ENCODE peak calls at places on chromosomes 3 and 15, in seven cellular contexts. N, Z, E, X, M, L and I are unnamed samples.

GRCh38 chr3:153967260-153967659 is 153.9 kb upstream of the ARHGEF26 start:
- DNase-seq in N (no peak), M (no peak), Z (no peak), X (no peak), E (no peak), L (no peak), I (no peak)

GRCh38 chr15:51869074-51869425 is 39.6 kb downstream of the TMOD3 start:
- DNase-seq in X (no peak), E (peak; percentile 90), M (no peak), N (no peak), Z (no peak), L (no peak), I (no peak)

GRCh38 chr3:143277531-143277930 is 158.0 kb downstream of the CHST2 start:
- DNase-seq in M (no peak), E (no peak), L (no peak), Z (no peak), N (no peak), X (no peak), I (no peak)

GRCh38 chr3:50167782-50168317 is 12.7 kb downstream of the SEMA3F start:
- DNase-seq in N (no peak), E (no peak), M (no peak), X (no peak), Z (no peak), L (no peak), I (no peak)

GRCh38 chr15:37765809-37766208 is 168.6 kb upstream of the TMCO5A start:
- DNase-seq in X (no peak), M (no peak), Z (no peak), E (peak; percentile 1), L (no peak), N (no peak), I (no peak)

GRCh38 chr15:71780349-71780976 is 29.9 kb upstream of the NR2E3 start:
- DNase-seq in Z (peak; percentile 14), L (no peak), N (no peak), M (peak; percentile 43), X (peak; percentile 71), E (peak; percentile 19), I (peak; percentile 16)

GRCh38 chr3:194705761-194706160 is 20.1 kb downstream of the FAM43A start:
- DNase-seq in M (no peak), N (no peak), X (no peak), E (no peak), L (no peak), Z (no peak), I (no peak)

GRCh38 chr3:114756506-114757279 is 390.4 kb downstream of the ZBTB20 start:
- DNase-seq in E (no peak), Z (no peak), M (no peak), L (no peak), X (no peak), N (no peak), I (no peak)

GRCh38 chr3:54434761-54435160 is 312.4 kb downstream of the CACNA2D3 start:
- DNase-seq in X (no peak), M (no peak), Z (no peak), N (no peak), L (no peak), E (no peak), I (no peak)

GRCh38 chr15:69328739-69329138 is 30.0 kb downstream of the PAQR5 start:
- DNase-seq in Z (no peak), M (no peak), E (no peak), L (no peak), N (no peak), X (no peak), I (no peak)

GRCh38 chr3:47605646-47606045 is 27.0 kb upstream of the CSPG5 start:
- DNase-seq in N (no peak), X (no peak), M (no peak), L (no peak), Z (no peak), E (peak; percentile 89), I (no peak)

GRCh38 chr3:108298056-108298455 is 1.7 kb downstream of the HHLA2 start:
- DNase-seq in X (no peak), E (no peak), M (no peak), N (no peak), L (no peak), Z (no peak), I (no peak)

GRCh38 chr3:42839616-42840015 is 30.4 kb downstream of the ACKR2 start:
- DNase-seq in N (peak; percentile 10), L (no peak), M (no peak), Z (no peak), X (peak; percentile 63), E (peak; percentile 67), I (no peak)

GRCh38 chr3:114504941-114505632 is 211.3 kb downstream of the TIGIT start:
- DNase-seq in E (no peak), L (no peak), Z (no peak), X (no peak), M (no peak), N (no peak), I (no peak)

GRCh38 chr3:41159581-41160189 is 39.6 kb upstream of the CTNNB1 start:
- DNase-seq in N (no peak), L (no peak), X (no peak), Z (no peak), E (no peak), M (no peak), I (no peak)

GRCh38 chr3:107272471-107272870 is 104.8 kb upstream of the CCDC54 start:
- DNase-seq in M (no peak), X (no peak), Z (no peak), N (no peak), E (no peak), L (no peak), I (no peak)

GRCh38 chr3:107704477-107704876 is 181.7 kb downstream of the BBX start:
- DNase-seq in N (no peak), E (peak; percentile 64), X (no peak), L (no peak), M (no peak), Z (no peak), I (no peak)

GRCh38 chr15:39786444-39787056 is 3.9 kb upstream of the FSIP1 start:
- DNase-seq in L (no peak), M (no peak), X (no peak), N (no peak), E (no peak), Z (no peak), I (no peak)

GRCh38 chr3:10511809-10512494 is 6.6 kb upstream of the ATP2B2 start:
- DNase-seq in E (peak; percentile 66), L (no peak), Z (no peak), N (no peak), M (no peak), X (no peak), I (no peak)

GRCh38 chr3:169133178-169134161 is 530.0 kb downstream of the MECOM start:
- DNase-seq in X (no peak), L (no peak), N (no peak), E (no peak), Z (no peak), M (no peak), I (no peak)

GRCh38 chr3:125381743-125382142 is 6.6 kb upstream of the ZNF148 start:
- DNase-seq in M (no peak), N (no peak), X (peak; percentile 62), L (no peak), E (no peak), Z (no peak), I (no peak)

GRCh38 chr3:99958177-99958912 is 140.7 kb downstream of the CMSS1 start:
- DNase-seq in Z (no peak), L (no peak), M (no peak), E (no peak), X (no peak), N (no peak), I (no peak)

GRCh38 chr3:194014756-194015155 is 121.2 kb upstream of the HES1 start:
- DNase-seq in X (no peak), M (no peak), L (no peak), Z (no peak), E (no peak), N (no peak), I (no peak)

GRCh38 chr15:93020976-93021772 is 67.8 kb downstream of the RGMA start:
- DNase-seq in Z (no peak), X (no peak), L (no peak), N (no peak), M (no peak), E (no peak), I (no peak)

GRCh38 chr15:101023501-101024110 is 104.4 kb downstream of the LRRK1 start:
- DNase-seq in Z (no peak), E (no peak), L (no peak), M (no peak), N (no peak), X (no peak), I (no peak)